ENCODE peak calls at places on chromosomes 3 and 15, in eight cellular contexts. One of them, this sample, is unnamed.

GRCh38 chr15:58696740-58697139 is 52.8 kb downstream of the ADAM10 start:
- DNase-seq in AG04449: no peak
- DNase-seq in neural progenitor cell: no peak
- DNase-seq in Peyer's patch: no peak
- DNase-seq in left ventricle myocardium inferior: no peak
- DNase-seq in A549: no peak
- DNase-seq in esophagus muscularis mucosa: no peak
- DNase-seq in tibial artery: no peak
- DNase-seq in this sample: no peak

GRCh38 chr15:73946795-73947370 is 20.6 kb downstream of the LOXL1 start:
- DNase-seq in AG04449: no peak
- DNase-seq in neural progenitor cell: no peak
- DNase-seq in Peyer's patch: no peak
- DNase-seq in left ventricle myocardium inferior: peak; percentile 12
- DNase-seq in A549: no peak
- DNase-seq in esophagus muscularis mucosa: no peak
- DNase-seq in tibial artery: peak; percentile 62
- DNase-seq in this sample: no peak

GRCh38 chr3:22981176-22981575 is 222.0 kb upstream of the UBE2E2 start:
- DNase-seq in AG04449: no peak
- DNase-seq in neural progenitor cell: no peak
- DNase-seq in Peyer's patch: no peak
- DNase-seq in left ventricle myocardium inferior: no peak
- DNase-seq in A549: no peak
- DNase-seq in esophagus muscularis mucosa: no peak
- DNase-seq in tibial artery: no peak
- DNase-seq in this sample: no peak

GRCh38 chr3:192892981-192893827 is 24.5 kb downstream of the MB21D2 start:
- DNase-seq in AG04449: peak; percentile 73
- DNase-seq in neural progenitor cell: peak; percentile 33
- DNase-seq in Peyer's patch: peak; percentile 64
- DNase-seq in left ventricle myocardium inferior: no peak
- DNase-seq in A549: peak; percentile 74
- DNase-seq in esophagus muscularis mucosa: no peak
- DNase-seq in tibial artery: peak; percentile 77
- DNase-seq in this sample: peak; percentile 69

GRCh38 chr15:80779658-80780415 is 667 bp downstream of the CEMIP start:
- DNase-seq in AG04449: no peak
- DNase-seq in neural progenitor cell: peak; percentile 51
- DNase-seq in Peyer's patch: no peak
- DNase-seq in left ventricle myocardium inferior: no peak
- DNase-seq in A549: peak; percentile 41
- DNase-seq in esophagus muscularis mucosa: no peak
- DNase-seq in tibial artery: no peak
- DNase-seq in this sample: no peak

GRCh38 chr15:84967380-84967779 is 14.3 kb upstream of the PDE8A start:
- DNase-seq in AG04449: no peak
- DNase-seq in neural progenitor cell: no peak
- DNase-seq in Peyer's patch: no peak
- DNase-seq in left ventricle myocardium inferior: no peak
- DNase-seq in A549: no peak
- DNase-seq in esophagus muscularis mucosa: no peak
- DNase-seq in tibial artery: no peak
- DNase-seq in this sample: no peak

GRCh38 chr15:93321881-93322282 is 232.9 kb upstream of the RGMA start:
- DNase-seq in AG04449: no peak
- DNase-seq in neural progenitor cell: no peak
- DNase-seq in Peyer's patch: no peak
- DNase-seq in left ventricle myocardium inferior: no peak
- DNase-seq in A549: no peak
- DNase-seq in esophagus muscularis mucosa: no peak
- DNase-seq in tibial artery: no peak
- DNase-seq in this sample: no peak

GRCh38 chr15:69045810-69046209 is 31.3 kb downstream of the NOX5 start:
- DNase-seq in AG04449: no peak
- DNase-seq in neural progenitor cell: peak; percentile 60
- DNase-seq in Peyer's patch: no peak
- DNase-seq in left ventricle myocardium inferior: no peak
- DNase-seq in A549: no peak
- DNase-seq in esophagus muscularis mucosa: no peak
- DNase-seq in tibial artery: no peak
- DNase-seq in this sample: no peak

GRCh38 chr3:72034956-72035355 is 250.0 kb upstream of the PROK2 start:
- DNase-seq in AG04449: no peak
- DNase-seq in neural progenitor cell: no peak
- DNase-seq in Peyer's patch: no peak
- DNase-seq in left ventricle myocardium inferior: no peak
- DNase-seq in A549: no peak
- DNase-seq in esophagus muscularis mucosa: no peak
- DNase-seq in tibial artery: no peak
- DNase-seq in this sample: no peak

GRCh38 chr15:35546581-35547381 is 816 bp upstream of the DPH6 start:
- DNase-seq in AG04449: no peak
- DNase-seq in neural progenitor cell: no peak
- DNase-seq in Peyer's patch: no peak
- DNase-seq in left ventricle myocardium inferior: no peak
- DNase-seq in A549: no peak
- DNase-seq in esophagus muscularis mucosa: no peak
- DNase-seq in tibial artery: no peak
- DNase-seq in this sample: no peak

GRCh38 chr3:143831208-143831607 is 17.1 kb downstream of the SLC9A9 start:
- DNase-seq in AG04449: no peak
- DNase-seq in neural progenitor cell: no peak
- DNase-seq in Peyer's patch: no peak
- DNase-seq in left ventricle myocardium inferior: no peak
- DNase-seq in A549: no peak
- DNase-seq in esophagus muscularis mucosa: no peak
- DNase-seq in tibial artery: no peak
- DNase-seq in this sample: no peak

GRCh38 chr15:72859023-72859756 is 75.6 kb upstream of the ADPGK start:
- DNase-seq in AG04449: no peak
- DNase-seq in neural progenitor cell: no peak
- DNase-seq in Peyer's patch: no peak
- DNase-seq in left ventricle myocardium inferior: no peak
- DNase-seq in A549: no peak
- DNase-seq in esophagus muscularis mucosa: no peak
- DNase-seq in tibial artery: no peak
- DNase-seq in this sample: no peak

GRCh38 chr15:68483165-68483564 is 51.2 kb upstream of the ITGA11 start:
- DNase-seq in AG04449: no peak
- DNase-seq in neural progenitor cell: no peak
- DNase-seq in Peyer's patch: no peak
- DNase-seq in left ventricle myocardium inferior: no peak
- DNase-seq in A549: no peak
- DNase-seq in esophagus muscularis mucosa: no peak
- DNase-seq in tibial artery: no peak
- DNase-seq in this sample: no peak

GRCh38 chr3:122414391-122414790 is 1.5 kb downstream of the WDR5B start:
- DNase-seq in AG04449: no peak
- DNase-seq in neural progenitor cell: no peak
- DNase-seq in Peyer's patch: no peak
- DNase-seq in left ventricle myocardium inferior: no peak
- DNase-seq in A549: no peak
- DNase-seq in esophagus muscularis mucosa: no peak
- DNase-seq in tibial artery: no peak
- DNase-seq in this sample: no peak
- H3K4me3 ChIP-seq in AG04449: no peak overlapping the region
- H3K4me3 ChIP-seq in neural progenitor cell: peak overlapping the region; percentile 89
- H3K4me3 ChIP-seq in Peyer's patch: no peak overlapping the region
- H3K4me3 ChIP-seq in left ventricle myocardium inferior: no peak overlapping the region
- H3K4me3 ChIP-seq in A549: no peak overlapping the region
- H3K4me3 ChIP-seq in esophagus muscularis mucosa: no peak overlapping the region
- H3K4me3 ChIP-seq in tibial artery: no peak overlapping the region
- H3K4me3 ChIP-seq in this sample: no peak overlapping the region

GRCh38 chr3:133047980-133048379 is 9.8 kb downstream of the TMEM108 start:
- DNase-seq in AG04449: no peak
- DNase-seq in neural progenitor cell: no peak
- DNase-seq in Peyer's patch: no peak
- DNase-seq in left ventricle myocardium inferior: no peak
- DNase-seq in A549: no peak
- DNase-seq in esophagus muscularis mucosa: no peak
- DNase-seq in tibial artery: no peak
- DNase-seq in this sample: no peak

GRCh38 chr3:133054572-133054971 is 16.4 kb downstream of the TMEM108 start:
- DNase-seq in AG04449: no peak
- DNase-seq in neural progenitor cell: peak; percentile 25
- DNase-seq in Peyer's patch: no peak
- DNase-seq in left ventricle myocardium inferior: no peak
- DNase-seq in A549: no peak
- DNase-seq in esophagus muscularis mucosa: no peak
- DNase-seq in tibial artery: no peak
- DNase-seq in this sample: no peak

GRCh38 chr3:133049491-133049890 is 11.3 kb downstream of the TMEM108 start:
- DNase-seq in AG04449: no peak
- DNase-seq in neural progenitor cell: no peak
- DNase-seq in Peyer's patch: no peak
- DNase-seq in left ventricle myocardium inferior: no peak
- DNase-seq in A549: no peak
- DNase-seq in esophagus muscularis mucosa: no peak
- DNase-seq in tibial artery: no peak
- DNase-seq in this sample: no peak
- TF ChIP-seq CTCF in AG04449: no peak
- TF ChIP-seq CTCF in neural progenitor cell: no peak
- TF ChIP-seq CTCF in Peyer's patch: no peak
- TF ChIP-seq CTCF in left ventricle myocardium inferior: no peak
- TF ChIP-seq CTCF in A549: no peak
- TF ChIP-seq CTCF in esophagus muscularis mucosa: no peak
- TF ChIP-seq CTCF in tibial artery: no peak
- TF ChIP-seq CTCF in this sample: no peak

GRCh38 chr3:28595364-28595763 is 246.7 kb upstream of the AZI2 start:
- DNase-seq in AG04449: no peak
- DNase-seq in neural progenitor cell: no peak
- DNase-seq in Peyer's patch: no peak
- DNase-seq in left ventricle myocardium inferior: no peak
- DNase-seq in A549: no peak
- DNase-seq in esophagus muscularis mucosa: no peak
- DNase-seq in tibial artery: no peak
- DNase-seq in this sample: no peak

GRCh38 chr3:28590216-28590615 is 241.6 kb upstream of the AZI2 start:
- DNase-seq in AG04449: no peak
- DNase-seq in neural progenitor cell: no peak
- DNase-seq in Peyer's patch: no peak
- DNase-seq in left ventricle myocardium inferior: no peak
- DNase-seq in A549: no peak
- DNase-seq in esophagus muscularis mucosa: no peak
- DNase-seq in tibial artery: no peak
- DNase-seq in this sample: no peak

GRCh38 chr3:28586325-28586724 is 237.7 kb upstream of the AZI2 start:
- DNase-seq in AG04449: no peak
- DNase-seq in neural progenitor cell: no peak
- DNase-seq in Peyer's patch: no peak
- DNase-seq in left ventricle myocardium inferior: no peak
- DNase-seq in A549: no peak
- DNase-seq in esophagus muscularis mucosa: no peak
- DNase-seq in tibial artery: no peak
- DNase-seq in this sample: no peak

GRCh38 chr3:28587723-28588122 is 239.1 kb upstream of the AZI2 start:
- DNase-seq in AG04449: no peak
- DNase-seq in neural progenitor cell: no peak
- DNase-seq in Peyer's patch: no peak
- DNase-seq in left ventricle myocardium inferior: no peak
- DNase-seq in A549: no peak
- DNase-seq in esophagus muscularis mucosa: no peak
- DNase-seq in tibial artery: no peak
- DNase-seq in this sample: no peak

DNA sequence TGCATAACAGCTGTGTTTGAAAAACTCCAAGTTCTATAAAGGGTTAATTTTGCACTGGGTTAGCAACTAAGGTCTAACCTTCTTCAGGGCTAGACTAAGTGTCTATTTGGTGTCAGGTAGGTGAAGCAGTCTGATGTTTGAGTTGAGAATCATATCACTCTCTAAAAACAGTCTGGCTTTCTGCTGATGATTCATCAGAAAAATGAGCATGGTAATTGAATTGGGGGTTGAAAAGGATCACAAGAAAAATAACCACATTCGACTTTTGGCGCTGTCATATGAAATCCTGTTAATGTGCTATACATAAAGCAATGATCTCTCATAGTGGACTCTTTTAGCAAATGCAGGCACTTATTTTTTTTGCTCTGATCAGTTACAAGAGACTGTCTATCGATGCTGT is 242.2 kb upstream of the AZI2 start:
- DNase-seq in AG04449: no peak
- DNase-seq in neural progenitor cell: no peak
- DNase-seq in Peyer's patch: no peak
- DNase-seq in left ventricle myocardium inferior: no peak
- DNase-seq in A549: no peak
- DNase-seq in esophagus muscularis mucosa: no peak
- DNase-seq in tibial artery: no peak
- DNase-seq in this sample: no peak
- H3K4me3 ChIP-seq in AG04449: no peak overlapping the region
- H3K4me3 ChIP-seq in neural progenitor cell: no peak overlapping the region
- H3K4me3 ChIP-seq in Peyer's patch: no peak overlapping the region
- H3K4me3 ChIP-seq in left ventricle myocardium inferior: no peak overlapping the region
- H3K4me3 ChIP-seq in A549: no peak overlapping the region
- H3K4me3 ChIP-seq in esophagus muscularis mucosa: no peak overlapping the region
- H3K4me3 ChIP-seq in tibial artery: no peak overlapping the region
- H3K4me3 ChIP-seq in this sample: no peak overlapping the region

GRCh38 chr3:11272913-11273574 is 847 bp downstream of the ATG7 start:
- DNase-seq in AG04449: no peak
- DNase-seq in neural progenitor cell: no peak
- DNase-seq in Peyer's patch: no peak
- DNase-seq in left ventricle myocardium inferior: no peak
- DNase-seq in A549: no peak
- DNase-seq in esophagus muscularis mucosa: no peak
- DNase-seq in tibial artery: no peak
- DNase-seq in this sample: no peak

GRCh38 chr3:11269007-11269406 is 3.2 kb upstream of the ATG7 start:
- DNase-seq in AG04449: no peak
- DNase-seq in neural progenitor cell: no peak
- DNase-seq in Peyer's patch: no peak
- DNase-seq in left ventricle myocardium inferior: no peak
- DNase-seq in A549: no peak
- DNase-seq in esophagus muscularis mucosa: no peak
- DNase-seq in tibial artery: no peak
- DNase-seq in this sample: no peak

GRCh38 chr3:11274743-11275142 is 2.5 kb downstream of the ATG7 start:
- DNase-seq in AG04449: no peak
- DNase-seq in neural progenitor cell: no peak
- DNase-seq in Peyer's patch: no peak
- DNase-seq in left ventricle myocardium inferior: no peak
- DNase-seq in A549: no peak
- DNase-seq in esophagus muscularis mucosa: no peak
- DNase-seq in tibial artery: no peak
- DNase-seq in this sample: no peak

GRCh38 chr3:11273945-11274344 is 1.7 kb downstream of the ATG7 start:
- DNase-seq in AG04449: no peak
- DNase-seq in neural progenitor cell: no peak
- DNase-seq in Peyer's patch: peak; percentile 46
- DNase-seq in left ventricle myocardium inferior: no peak
- DNase-seq in A549: no peak
- DNase-seq in esophagus muscularis mucosa: no peak
- DNase-seq in tibial artery: no peak
- DNase-seq in this sample: no peak

GRCh38 chr3:11271986-11272904 is at the start of gene ATG7:
- DNase-seq in AG04449: peak; percentile 65
- DNase-seq in neural progenitor cell: peak; percentile 99
- DNase-seq in Peyer's patch: peak; percentile 99
- DNase-seq in left ventricle myocardium inferior: peak; percentile 98
- DNase-seq in A549: peak; percentile 95
- DNase-seq in esophagus muscularis mucosa: peak; percentile 99
- DNase-seq in tibial artery: peak; percentile 98
- DNase-seq in this sample: peak; percentile 79
- TF ChIP-seq CTCF in AG04449: peak; percentile 18
- TF ChIP-seq CTCF in neural progenitor cell: no peak
- TF ChIP-seq CTCF in Peyer's patch: peak; percentile 25
- TF ChIP-seq CTCF in left ventricle myocardium inferior: peak; percentile 21
- TF ChIP-seq CTCF in A549: no peak
- TF ChIP-seq CTCF in esophagus muscularis mucosa: peak; percentile 13
- TF ChIP-seq CTCF in tibial artery: peak; percentile 41
- TF ChIP-seq CTCF in this sample: no peak